ENCODE peak calls at places on chromosomes 7 and 10, in four cellular contexts. T is CD8-positive, alpha-beta T cell; A is IMR-90; P is PC-3. S is an unnamed sample.

GRCh38 chr10:36171546-36171945 is 529.5 kb upstream of the FZD8 start:
- DNase-seq in A (no peak), P (peak; percentile 78), T (no peak), S (no peak)

GRCh38 chr10:74213571-74214162 is 62.6 kb downstream of the ADK start:
- DNase-seq in T (peak; percentile 20), A (peak; percentile 51), P (peak; percentile 95), S (peak; percentile 25)

GRCh38 chr10:103855424-103855823 is at the start of gene SH3PXD2A:
- DNase-seq in T (no peak), A (no peak), P (peak; percentile 38), S (peak; percentile 48)

GRCh38 chr7:123528265-123528664 is 6.1 kb downstream of the IQUB start:
- DNase-seq in A (no peak), P (no peak), T (no peak), S (no peak)

GRCh38 chr10:15168781-15169554 is 475 bp upstream of the NMT2 start:
- DNase-seq in T (peak; percentile 93), P (peak; percentile 73), A (peak; percentile 94), S (peak; percentile 96)

GRCh38 chr7:5477723-5478531 is 54.3 kb upstream of the TNRC18 start:
- DNase-seq in P (no peak), A (no peak), T (no peak), S (no peak)

GRCh38 chr10:74932648-74933047 is 106.2 kb downstream of the KAT6B start:
- DNase-seq in A (no peak), T (no peak), P (peak; percentile 47), S (peak; percentile 35)

GRCh38 chr7:151897201-151897711 is 20.3 kb upstream of the PRKAG2 start:
- DNase-seq in P (peak; percentile 16), A (no peak), T (no peak), S (peak; percentile 58)

GRCh38 chr7:92729172-92729571 is 107.2 kb downstream of the CDK6 start:
- DNase-seq in A (no peak), T (no peak), P (no peak), S (no peak)

GRCh38 chr7:36090976-36091375 is 62.1 kb upstream of the EEPD1 start:
- DNase-seq in T (no peak), A (no peak), P (peak; percentile 11), S (no peak)

GRCh38 chr10:62652114-62652513 is 152.4 kb upstream of the ADO start:
- DNase-seq in P (peak; percentile 97), T (no peak), A (peak; percentile 13), S (no peak)

GRCh38 chr10:36349445-36350063 is 707.5 kb upstream of the FZD8 start:
- DNase-seq in A (peak; percentile 91), P (no peak), T (no peak), S (no peak)

GRCh38 chr7:116588225-116588624 is 63.4 kb downstream of the CAV1 start:
- DNase-seq in T (no peak), P (peak; percentile 59), A (peak; percentile 82), S (no peak)

GRCh38 chr7:63789378-63790176 is 209.1 kb upstream of the ZNF722 start:
- DNase-seq in T (no peak), P (peak; percentile 82), A (no peak), S (peak; percentile 14)

GRCh38 chr7:93231264-93231663 is 902 bp upstream of the VPS50 start:
- DNase-seq in P (peak; percentile 36), T (no peak), A (no peak), S (no peak)

GRCh38 chr7:27161721-27162547 is 3.4 kb downstream of the HOXA9 start:
- DNase-seq in P (peak; percentile 39), T (no peak), A (no peak), S (no peak)

GRCh38 chr7:40608321-40609075 is 473.7 kb downstream of the SUGCT start:
- DNase-seq in P (peak; percentile 69), A (no peak), T (no peak), S (no peak)

GRCh38 chr7:27868117-27868516 is 128.2 kb downstream of the TAX1BP1 start:
- DNase-seq in T (no peak), A (peak; percentile 29), P (no peak), S (no peak)

GRCh38 chr7:138882249-138882648 is 84.3 kb upstream of the ATP6V0A4 start:
- DNase-seq in A (no peak), P (no peak), T (no peak), S (no peak)

GRCh38 chr7:636396-636795 is 90.1 kb upstream of the DNAAF5 start:
- DNase-seq in T (peak; percentile 33), A (no peak), P (peak; percentile 71), S (peak; percentile 45)

GRCh38 chr7:112985377-112985987 is 101.1 kb downstream of the GPR85 start:
- DNase-seq in P (peak; percentile 23), A (peak; percentile 84), T (no peak), S (no peak)

GRCh38 chr7:157541796-157542668 is 205.2 kb downstream of the DNAJB6 start:
- DNase-seq in P (no peak), T (no peak), A (no peak), S (no peak)

GRCh38 chr10:97407211-97407951 is 6.2 kb upstream of the RRP12 start:
- DNase-seq in P (peak; percentile 71), A (peak; percentile 78), T (no peak), S (peak; percentile 67)

GRCh38 chr7:20005081-20005480 is 212.1 kb downstream of the MACC1 start:
- DNase-seq in P (no peak), T (no peak), A (no peak), S (no peak)

GRCh38 chr10:844552-844951 is 87.0 kb downstream of the LARP4B start:
- DNase-seq in P (no peak), T (no peak), A (peak; percentile 37), S (no peak)

GRCh38 chr7:35524112-35524804 is 170.7 kb downstream of the HERPUD2 start:
- DNase-seq in T (no peak), A (no peak), P (peak; percentile 80), S (no peak)

GRCh38 chr7:46229409-46229808 is 308.3 kb upstream of the IGFBP3 start:
- DNase-seq in A (peak; percentile 96), T (no peak), P (peak; percentile 76), S (no peak)

GRCh38 chr7:1055084-1055450 is 10.7 kb downstream of the GPR146 start:
- DNase-seq in A (peak; percentile 26), T (no peak), P (no peak), S (peak; percentile 44)

GRCh38 chr10:81704596-81704995 is 170.4 kb upstream of the NRG3 start:
- DNase-seq in A (no peak), P (no peak), T (no peak), S (no peak)

GRCh38 chr10:116753759-116754158 is 11.4 kb upstream of the HSPA12A start:
- DNase-seq in T (no peak), P (peak; percentile 34), A (peak; percentile 34), S (no peak)

GRCh38 chr10:80459047-80459865 is 5.1 kb downstream of the TSPAN14 start:
- DNase-seq in A (no peak), T (no peak), P (no peak), S (peak; percentile 49)

GRCh38 chr10:27759483-27760281 is 14.1 kb upstream of the MKX start:
- DNase-seq in A (no peak), T (no peak), P (peak; percentile 21), S (no peak)

GRCh38 chr7:45087301-45088145 is 1.2 kb downstream of the NACAD start:
- DNase-seq in P (no peak), T (no peak), A (no peak), S (no peak)

GRCh38 chr10:60428387-60428737 is 38.7 kb upstream of the ANK3 start:
- DNase-seq in P (no peak), A (peak; percentile 36), T (no peak), S (no peak)

GRCh38 chr7:141481971-141482370 is 69.2 kb upstream of the AGK start:
- DNase-seq in P (no peak), T (no peak), A (no peak), S (no peak)

GRCh38 chr7:141483044-141483443 is 68.2 kb upstream of the AGK start:
- DNase-seq in P (peak; percentile 19), T (no peak), A (no peak), S (no peak)

GRCh38 chr7:141490474-141490873 is 60.7 kb upstream of the AGK start:
- DNase-seq in P (no peak), T (no peak), A (no peak), S (no peak)

GRCh38 chr7:141484907-141485306 is 66.3 kb upstream of the AGK start:
- DNase-seq in P (no peak), T (no peak), A (no peak), S (no peak)

GRCh38 chr7:141486959-141487358 is 64.3 kb upstream of the AGK start:
- DNase-seq in P (no peak), A (no peak), T (no peak), S (no peak)
- TF ChIP-seq CTCF in P (no peak), A (no peak), T (no peak), S (no peak)

DNA sequence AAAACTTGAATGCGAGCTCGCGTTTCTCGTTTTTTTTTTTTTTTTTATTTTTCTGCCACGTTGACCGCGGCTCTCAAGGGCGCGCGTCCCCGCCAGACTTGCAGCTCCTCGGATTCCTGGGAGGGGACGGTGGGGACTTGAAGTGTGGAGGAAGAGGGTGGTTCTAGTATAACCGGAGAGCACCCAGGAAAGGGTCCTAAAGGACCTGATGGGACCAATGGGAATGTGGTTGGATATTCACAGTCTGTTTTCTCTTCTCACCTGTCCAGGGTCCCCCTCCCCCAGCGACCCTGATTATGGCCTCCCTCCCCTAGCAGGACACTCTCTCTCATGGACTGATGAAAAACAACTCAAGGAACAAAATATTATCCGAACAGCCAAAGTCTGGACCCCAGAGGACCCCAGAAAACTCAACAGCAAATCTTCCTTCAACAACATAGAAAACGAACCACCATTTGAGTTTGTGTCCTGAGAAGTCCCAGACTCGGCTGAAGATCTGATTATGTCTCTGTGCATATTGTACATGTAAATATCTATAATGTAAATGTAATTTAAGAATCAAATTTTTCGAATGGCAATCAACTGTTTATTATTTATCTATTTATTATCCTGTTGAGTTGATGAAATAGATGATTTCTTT is 1.4 kb downstream of the PTF1A start:
- DNase-seq in P (no peak), T (no peak), A (no peak), S (no peak)
- H3K27me3 ChIP-seq in P (peaks cover 28% of the 10 kb centered on the region), T (no peaks in the 10 kb centered on the region), A (peaks cover 70% of the 10 kb centered on the region), S (no peaks in the 10 kb centered on the region)

DNA sequence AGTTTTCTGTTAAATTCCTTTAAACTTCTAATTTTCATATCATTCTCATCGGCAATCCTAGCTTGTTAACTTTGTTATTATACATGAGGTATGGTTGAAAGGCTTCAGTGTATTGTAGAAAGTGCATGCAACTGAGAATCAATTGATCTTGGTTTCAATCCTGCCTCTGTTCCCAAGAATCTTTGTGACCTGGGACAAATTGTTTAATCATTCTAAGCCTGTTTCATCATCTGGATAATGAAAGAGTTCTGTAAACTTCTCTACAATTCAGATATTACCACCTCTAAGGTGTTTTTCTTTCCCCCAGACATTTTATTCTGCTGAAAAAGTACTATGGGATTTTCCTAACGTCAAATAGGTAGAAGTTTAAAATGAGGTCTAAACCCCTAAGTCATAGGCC is 179.0 kb downstream of the RNLS start:
- DNase-seq in T (no peak), A (no peak), P (no peak), S (no peak)
- TF ChIP-seq CTCF in T (no peak), A (no peak), P (no peak), S (no peak)

GRCh38 chr10:112969131-112969530 is 19.1 kb downstream of the TCF7L2 start:
- DNase-seq in T (no peak), P (no peak), A (no peak), S (no peak)
- H3K27me3 ChIP-seq in T (no peaks in the 10 kb centered on the region), P (no peaks in the 10 kb centered on the region), A (no peaks in the 10 kb centered on the region), S (no peaks in the 10 kb centered on the region)

DNA sequence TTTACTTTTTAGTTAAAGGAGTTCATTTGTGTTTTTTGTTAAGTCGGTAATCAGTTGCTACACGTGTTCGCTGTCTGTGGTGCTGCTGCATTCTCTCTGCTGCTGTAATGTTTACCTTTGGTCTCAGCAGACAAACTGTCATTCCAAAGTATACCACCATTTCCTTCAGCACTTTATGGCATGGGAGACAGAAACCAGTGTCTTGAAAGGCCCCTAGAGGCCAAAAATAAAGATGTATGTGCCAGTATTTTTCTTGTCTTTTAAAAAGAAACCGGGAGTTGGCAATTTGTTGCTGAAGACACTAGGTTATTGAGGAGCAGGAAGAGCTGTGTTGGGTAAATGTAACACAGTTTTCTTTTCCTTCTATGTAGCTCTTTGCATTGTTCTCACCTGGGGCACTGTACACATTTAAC is 24.1 kb downstream of the ZNF92 start:
- DNase-seq in T (no peak), A (no peak), P (peak; percentile 55), S (no peak)
- TF ChIP-seq CTCF in T (no peak), A (no peak), P (peak; percentile 37), S (no peak)

S was measured in body of pancreas.